ENCODE peak calls at places on chromosomes 12 and 14, in eight cellular contexts. One of them, this sample, is unnamed.

GRCh38 chr12:72282721-72283120 is 10.6 kb downstream of the TRHDE start:
- DNase-seq in A172: no peak
- DNase-seq in left kidney: peak
- DNase-seq in neural crest cell: no peak
- DNase-seq in neuronal stem cell: no peak
- DNase-seq in OCI-LY7: no peak
- DNase-seq in naive thymus-derived CD4-positive, alpha-beta T cell: no peak
- DNase-seq in CD4-positive, alpha-beta T cell: no peak
- DNase-seq in this sample: no peak

GRCh38 chr12:130576286-130576933 is 139.7 kb downstream of the RIMBP2 start:
- DNase-seq in A172: no peak
- DNase-seq in left kidney: no peak
- DNase-seq in neural crest cell: no peak
- DNase-seq in neuronal stem cell: no peak
- DNase-seq in OCI-LY7: no peak
- DNase-seq in naive thymus-derived CD4-positive, alpha-beta T cell: no peak
- DNase-seq in CD4-positive, alpha-beta T cell: no peak
- DNase-seq in this sample: no peak

GRCh38 chr12:38664661-38665269 is 240.6 kb downstream of the CPNE8 start:
- DNase-seq in A172: peak
- DNase-seq in left kidney: peak
- DNase-seq in neural crest cell: no peak
- DNase-seq in neuronal stem cell: peak
- DNase-seq in OCI-LY7: peak
- DNase-seq in naive thymus-derived CD4-positive, alpha-beta T cell: no peak
- DNase-seq in CD4-positive, alpha-beta T cell: no peak
- DNase-seq in this sample: no peak

GRCh38 chr14:96940009-96940408 is 142.8 kb downstream of the VRK1 start:
- DNase-seq in A172: peak
- DNase-seq in left kidney: peak
- DNase-seq in neural crest cell: no peak
- DNase-seq in neuronal stem cell: no peak
- DNase-seq in OCI-LY7: no peak
- DNase-seq in naive thymus-derived CD4-positive, alpha-beta T cell: no peak
- DNase-seq in CD4-positive, alpha-beta T cell: no peak
- DNase-seq in this sample: no peak

GRCh38 chr14:50985124-50985815 is 41.0 kb upstream of the PYGL start:
- DNase-seq in A172: no peak
- DNase-seq in left kidney: no peak
- DNase-seq in neural crest cell: no peak
- DNase-seq in neuronal stem cell: no peak
- DNase-seq in OCI-LY7: no peak
- DNase-seq in naive thymus-derived CD4-positive, alpha-beta T cell: no peak
- DNase-seq in CD4-positive, alpha-beta T cell: no peak
- DNase-seq in this sample: no peak

GRCh38 chr14:68876976-68877375 is 84.1 kb upstream of the ZFP36L1 start:
- DNase-seq in A172: no peak
- DNase-seq in left kidney: no peak
- DNase-seq in neural crest cell: no peak
- DNase-seq in neuronal stem cell: no peak
- DNase-seq in OCI-LY7: no peak
- DNase-seq in naive thymus-derived CD4-positive, alpha-beta T cell: no peak
- DNase-seq in CD4-positive, alpha-beta T cell: no peak
- DNase-seq in this sample: no peak

GRCh38 chr14:95504135-95505029 is 12.1 kb downstream of the SYNE3 start:
- DNase-seq in A172: peak
- DNase-seq in left kidney: no peak
- DNase-seq in neural crest cell: no peak
- DNase-seq in neuronal stem cell: no peak
- DNase-seq in OCI-LY7: no peak
- DNase-seq in naive thymus-derived CD4-positive, alpha-beta T cell: no peak
- DNase-seq in CD4-positive, alpha-beta T cell: no peak
- DNase-seq in this sample: no peak

GRCh38 chr14:22375321-22375930 is 213.6 kb downstream of the DAD1 start:
- DNase-seq in A172: peak
- DNase-seq in left kidney: peak
- DNase-seq in neural crest cell: peak
- DNase-seq in neuronal stem cell: peak
- DNase-seq in OCI-LY7: peak
- DNase-seq in naive thymus-derived CD4-positive, alpha-beta T cell: no peak
- DNase-seq in CD4-positive, alpha-beta T cell: no peak
- DNase-seq in this sample: no peak

GRCh38 chr14:78259831-78260230 is 89.7 kb downstream of the NRXN3 start:
- DNase-seq in A172: no peak
- DNase-seq in left kidney: no peak
- DNase-seq in neural crest cell: no peak
- DNase-seq in neuronal stem cell: no peak
- DNase-seq in OCI-LY7: no peak
- DNase-seq in naive thymus-derived CD4-positive, alpha-beta T cell: no peak
- DNase-seq in CD4-positive, alpha-beta T cell: no peak
- DNase-seq in this sample: no peak

GRCh38 chr14:103961928-103962578 is 19.7 kb upstream of the RD3L start:
- DNase-seq in A172: no peak
- DNase-seq in left kidney: no peak
- DNase-seq in neural crest cell: no peak
- DNase-seq in neuronal stem cell: no peak
- DNase-seq in OCI-LY7: no peak
- DNase-seq in naive thymus-derived CD4-positive, alpha-beta T cell: no peak
- DNase-seq in CD4-positive, alpha-beta T cell: no peak
- DNase-seq in this sample: no peak

GRCh38 chr14:88605594-88605993 is 42.8 kb downstream of the ZC3H14 start:
- DNase-seq in A172: no peak
- DNase-seq in left kidney: no peak
- DNase-seq in neural crest cell: no peak
- DNase-seq in neuronal stem cell: no peak
- DNase-seq in OCI-LY7: no peak
- DNase-seq in naive thymus-derived CD4-positive, alpha-beta T cell: no peak
- DNase-seq in CD4-positive, alpha-beta T cell: no peak
- DNase-seq in this sample: no peak

GRCh38 chr14:81710232-81710845 is 176.7 kb upstream of the SEL1L start:
- DNase-seq in A172: peak
- DNase-seq in left kidney: peak
- DNase-seq in neural crest cell: peak
- DNase-seq in neuronal stem cell: peak
- DNase-seq in OCI-LY7: peak
- DNase-seq in naive thymus-derived CD4-positive, alpha-beta T cell: no peak
- DNase-seq in CD4-positive, alpha-beta T cell: no peak
- DNase-seq in this sample: no peak

GRCh38 chr14:59356298-59356697 is 108.9 kb downstream of the GPR135 start:
- DNase-seq in A172: no peak
- DNase-seq in left kidney: no peak
- DNase-seq in neural crest cell: no peak
- DNase-seq in neuronal stem cell: no peak
- DNase-seq in OCI-LY7: peak
- DNase-seq in naive thymus-derived CD4-positive, alpha-beta T cell: no peak
- DNase-seq in CD4-positive, alpha-beta T cell: no peak
- DNase-seq in this sample: no peak

GRCh38 chr14:94484476-94484875 is 8.5 kb upstream of the SERPINA9 start:
- DNase-seq in A172: no peak
- DNase-seq in left kidney: no peak
- DNase-seq in neural crest cell: no peak
- DNase-seq in neuronal stem cell: no peak
- DNase-seq in OCI-LY7: no peak
- DNase-seq in naive thymus-derived CD4-positive, alpha-beta T cell: no peak
- DNase-seq in CD4-positive, alpha-beta T cell: no peak
- DNase-seq in this sample: no peak

GRCh38 chr14:96676161-96676560 is 121.0 kb upstream of the VRK1 start:
- DNase-seq in A172: peak
- DNase-seq in left kidney: peak
- DNase-seq in neural crest cell: no peak
- DNase-seq in neuronal stem cell: no peak
- DNase-seq in OCI-LY7: no peak
- DNase-seq in naive thymus-derived CD4-positive, alpha-beta T cell: no peak
- DNase-seq in CD4-positive, alpha-beta T cell: no peak
- DNase-seq in this sample: no peak

GRCh38 chr12:110342157-110342556 is 61.1 kb downstream of the ATP2A2 start:
- DNase-seq in A172: no peak
- DNase-seq in left kidney: no peak
- DNase-seq in neural crest cell: no peak
- DNase-seq in neuronal stem cell: no peak
- DNase-seq in OCI-LY7: no peak
- DNase-seq in naive thymus-derived CD4-positive, alpha-beta T cell: no peak
- DNase-seq in CD4-positive, alpha-beta T cell: no peak
- DNase-seq in this sample: no peak

GRCh38 chr12:19194963-19195362 is 65.4 kb downstream of the PLEKHA5 start:
- DNase-seq in A172: no peak
- DNase-seq in left kidney: no peak
- DNase-seq in neural crest cell: no peak
- DNase-seq in neuronal stem cell: no peak
- DNase-seq in OCI-LY7: no peak
- DNase-seq in naive thymus-derived CD4-positive, alpha-beta T cell: no peak
- DNase-seq in CD4-positive, alpha-beta T cell: no peak
- DNase-seq in this sample: no peak

GRCh38 chr12:24821691-24822090 is 127.2 kb downstream of the BCAT1 start:
- DNase-seq in A172: peak
- DNase-seq in left kidney: no peak
- DNase-seq in neural crest cell: no peak
- DNase-seq in neuronal stem cell: no peak
- DNase-seq in OCI-LY7: no peak
- DNase-seq in naive thymus-derived CD4-positive, alpha-beta T cell: no peak
- DNase-seq in CD4-positive, alpha-beta T cell: no peak
- DNase-seq in this sample: no peak

GRCh38 chr12:28026701-28027100 is 54.2 kb upstream of the PTHLH start:
- DNase-seq in A172: peak
- DNase-seq in left kidney: no peak
- DNase-seq in neural crest cell: no peak
- DNase-seq in neuronal stem cell: no peak
- DNase-seq in OCI-LY7: no peak
- DNase-seq in naive thymus-derived CD4-positive, alpha-beta T cell: no peak
- DNase-seq in CD4-positive, alpha-beta T cell: no peak
- DNase-seq in this sample: no peak

GRCh38 chr14:58082491-58083098 is 69.4 kb downstream of the ARMH4 start:
- DNase-seq in A172: peak
- DNase-seq in left kidney: no peak
- DNase-seq in neural crest cell: no peak
- DNase-seq in neuronal stem cell: no peak
- DNase-seq in OCI-LY7: no peak
- DNase-seq in naive thymus-derived CD4-positive, alpha-beta T cell: no peak
- DNase-seq in CD4-positive, alpha-beta T cell: no peak
- DNase-seq in this sample: no peak

This sample was measured in T follicular helper cell.